ENCODE peak calls at places on chromosome 10, in four cellular contexts. O, Y, X and W are unnamed samples.

GRCh38 chr10:113028393-113029054 is 78.5 kb downstream of the TCF7L2 start:
- DNase-seq in Y (no peak), X (no peak), O (no peak), W (no peak)

GRCh38 chr10:100739516-100740368 is 5.6 kb upstream of the PAX2 start:
- DNase-seq in O (no peak), Y (no peak), X (no peak), W (no peak)

GRCh38 chr10:107144490-107144889 is 20.0 kb downstream of the SORCS1 start:
- DNase-seq in X (no peak), O (no peak), Y (no peak), W (no peak)

GRCh38 chr10:29595636-29596225 is 39.0 kb downstream of the SVIL start:
- DNase-seq in O (no peak), X (no peak), Y (no peak), W (no peak)

GRCh38 chr10:3783721-3784432 is 1.1 kb downstream of the KLF6 start:
- DNase-seq in X (peak; percentile 83), O (no peak), Y (no peak), W (no peak)

GRCh38 chr10:100101526-100102076 is 19.9 kb upstream of the CPN1 start:
- DNase-seq in O (no peak), Y (no peak), X (no peak), W (no peak)

GRCh38 chr10:75967491-75967890 is 536.1 kb downstream of the LRMDA start:
- DNase-seq in O (no peak), X (no peak), Y (no peak), W (no peak)

GRCh38 chr10:51010977-51011376 is 63.3 kb upstream of the PRKG1 start:
- DNase-seq in O (no peak), X (no peak), Y (no peak), W (peak; percentile 13)

GRCh38 chr10:12849351-12850181 is 151.9 kb downstream of the CCDC3 start:
- DNase-seq in Y (no peak), O (no peak), X (no peak), W (no peak)

GRCh38 chr10:60664859-60665258 is 113.4 kb upstream of the CDK1 start:
- DNase-seq in Y (no peak), X (no peak), O (no peak), W (no peak)

GRCh38 chr10:80535671-80536360 is 1.9 kb upstream of the SH2D4B start:
- DNase-seq in O (no peak), Y (no peak), X (peak; percentile 88), W (no peak)

GRCh38 chr10:77927343-77928256 is 1.0 kb upstream of the DLG5 start:
- DNase-seq in Y (no peak), O (no peak), X (no peak), W (no peak)

GRCh38 chr10:28492556-28492955 is 40.4 kb upstream of the WAC start:
- DNase-seq in O (no peak), Y (no peak), X (no peak), W (no peak)

GRCh38 chr10:108673756-108674155 is 1249.6 kb downstream of the XPNPEP1 start:
- DNase-seq in Y (no peak), X (no peak), O (no peak), W (no peak)

GRCh38 chr10:110137142-110137545 is 70.3 kb upstream of the MXI1 start:
- DNase-seq in Y (peak; percentile 24), X (no peak), O (no peak), W (peak; percentile 59)

GRCh38 chr10:29617880-29618340 is 16.9 kb downstream of the SVIL start:
- DNase-seq in Y (no peak), X (no peak), O (no peak), W (no peak)

GRCh38 chr10:49398000-49398861 is 2.3 kb upstream of the DRGX start:
- DNase-seq in Y (no peak), O (no peak), X (peak; percentile 87), W (no peak)

GRCh38 chr10:23095966-23096813 is 811 bp downstream of the MSRB2 start:
- DNase-seq in Y (no peak), X (peak; percentile 84), O (no peak), W (no peak)

GRCh38 chr10:94361161-94361794 is 1.5 kb downstream of the NOC3L start:
- DNase-seq in X (no peak), O (no peak), Y (no peak), W (no peak)

GRCh38 chr10:111297351-111297848 is 220.6 kb downstream of the ADRA2A start:
- DNase-seq in Y (peak; percentile 21), O (no peak), X (no peak), W (no peak)

GRCh38 chr10:96850825-96851224 is 18.7 kb downstream of the LCOR start:
- DNase-seq in O (no peak), Y (no peak), X (no peak), W (peak; percentile 67)

GRCh38 chr10:77513783-77514331 is 123.8 kb downstream of the KCNMA1 start:
- DNase-seq in X (peak; percentile 94), O (peak; percentile 70), Y (no peak), W (peak; percentile 85)

GRCh38 chr10:784759-785538 is 95.5 kb upstream of the DIP2C start:
- DNase-seq in X (peak; percentile 93), O (no peak), Y (peak; percentile 92), W (no peak)

GRCh38 chr10:75191821-75192568 is 18.6 kb upstream of the VDAC2 start:
- DNase-seq in X (no peak), Y (no peak), O (no peak), W (no peak)

GRCh38 chr10:73771722-73772279 is 10.0 kb upstream of the CHCHD1 start:
- DNase-seq in Y (peak; percentile 95), X (peak; percentile 98), O (peak; percentile 42), W (no peak)

GRCh38 chr10:38118072-38118807 is 24.1 kb downstream of the ZNF37A start:
- DNase-seq in Y (no peak), O (no peak), X (no peak), W (no peak)

GRCh38 chr10:571643-572042 is 117.8 kb downstream of the DIP2C start:
- DNase-seq in Y (no peak), X (no peak), O (no peak), W (no peak)

GRCh38 chr10:78891741-78892140 is 177.0 kb upstream of the ZMIZ1 start:
- DNase-seq in X (no peak), Y (peak; percentile 84), O (no peak), W (no peak)

GRCh38 chr10:9010931-9011670 is 956.6 kb downstream of the GATA3 start:
- DNase-seq in O (no peak), X (no peak), Y (no peak), W (no peak)

GRCh38 chr10:102139281-102140110 is 6.7 kb downstream of the PPRC1 start:
- DNase-seq in O (no peak), X (peak; percentile 43), Y (no peak), W (no peak)

GRCh38 chr10:102146971-102147428 is 5.2 kb upstream of the NOLC1 start:
- DNase-seq in X (peak; percentile 72), Y (no peak), O (no peak), W (no peak)

GRCh38 chr10:102140913-102141540 is 8.2 kb downstream of the PPRC1 start:
- DNase-seq in X (peak; percentile 61), O (no peak), Y (no peak), W (no peak)

GRCh38 chr10:102140218-102140617 is 7.4 kb downstream of the PPRC1 start:
- DNase-seq in Y (no peak), O (no peak), X (peak; percentile 47), W (no peak)

DNA sequence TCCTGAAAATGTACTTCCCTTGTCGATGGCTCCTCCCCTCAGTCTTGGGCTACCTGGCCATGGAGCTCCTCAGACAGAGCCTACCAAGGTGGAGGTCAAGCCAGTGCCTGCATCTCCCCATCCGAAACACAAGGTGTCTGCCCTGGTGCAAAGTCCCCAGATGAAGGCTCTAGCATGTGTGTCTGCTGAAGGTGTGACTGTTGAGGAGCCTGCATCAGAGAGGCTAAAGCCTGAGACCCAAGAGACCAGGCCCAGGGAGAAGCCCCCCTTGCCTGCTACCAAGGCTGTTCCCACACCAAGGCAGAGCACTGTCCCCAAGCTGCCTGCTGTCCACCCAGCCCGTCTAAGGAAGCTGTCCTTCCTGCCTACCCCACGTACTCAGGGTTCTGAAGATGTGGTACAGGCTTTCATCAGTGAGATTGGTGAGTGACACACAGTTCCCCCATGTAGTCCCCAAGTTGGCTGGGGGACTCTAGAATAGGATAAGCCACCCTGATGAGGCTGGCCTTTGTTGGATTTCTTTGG is 8.8 kb downstream of the PPRC1 start:
- DNase-seq in O (no peak), X (peak; percentile 49), Y (no peak), W (no peak)
- H3K36me3 ChIP-seq in O (peaks cover 84% of the 10 kb centered on the region), X (peaks cover 20% of the 10 kb centered on the region), Y (peaks cover 57% of the 10 kb centered on the region), W (peaks cover 33% of the 10 kb centered on the region)

DNA sequence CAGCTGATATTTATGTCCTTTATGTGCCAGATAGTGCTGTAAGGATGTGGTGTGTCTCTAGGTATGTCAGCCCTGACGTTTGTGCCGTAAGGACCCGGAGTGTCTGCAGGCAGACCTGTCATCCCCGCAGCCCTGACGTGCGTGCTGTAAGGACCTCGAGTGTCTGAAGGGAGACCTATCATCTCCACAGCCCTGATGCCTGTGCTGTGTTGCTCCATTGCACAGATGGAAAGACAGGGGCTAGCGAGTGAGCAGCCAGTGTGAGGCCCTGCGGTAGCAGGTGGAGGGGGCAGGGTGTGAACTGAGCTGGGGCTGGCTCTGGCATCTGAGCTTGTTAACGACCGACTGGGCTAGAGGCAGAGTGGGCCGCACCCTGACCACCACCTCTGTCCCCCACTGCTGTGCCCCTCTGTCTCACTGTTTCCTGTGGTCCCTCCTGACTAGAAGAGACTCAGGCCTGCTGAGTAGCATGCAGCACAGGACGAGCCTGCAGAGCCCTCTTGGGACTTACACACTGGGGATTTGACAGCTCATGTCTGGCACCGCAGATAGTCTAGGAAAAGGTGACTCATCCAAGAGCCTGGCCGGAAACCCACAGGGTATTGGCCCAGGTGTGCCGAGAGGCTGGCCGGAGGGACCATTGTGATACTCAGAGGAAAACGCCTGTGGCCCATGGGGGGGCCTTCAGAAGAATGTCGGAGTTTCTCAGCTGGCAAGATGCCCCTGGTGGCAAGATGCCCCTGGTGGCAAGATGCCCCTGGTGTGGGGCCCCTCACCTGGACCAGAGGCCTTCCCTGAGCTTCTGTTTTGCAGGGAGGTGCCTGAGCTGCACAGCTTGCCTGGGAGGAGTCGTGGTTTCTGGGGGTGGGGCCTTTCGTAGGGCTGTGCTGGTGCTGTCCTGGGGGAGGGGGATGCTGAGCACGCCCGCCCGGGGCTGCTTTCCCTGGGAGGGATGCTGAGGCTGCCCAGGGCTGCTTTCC is 34.3 kb downstream of the INPP5A start:
- DNase-seq in Y (no peak), X (peak; percentile 82), O (peak; percentile 48), W (peak; percentile 79)
- H3K4me1 ChIP-seq in Y (peaks cover 59% of the 10 kb centered on the region), X (peaks cover 2% of the 10 kb centered on the region), O (peaks cover 35% of the 10 kb centered on the region), W (peaks cover 59% of the 10 kb centered on the region)

GRCh38 chr10:122241836-122242235 is 29.3 kb upstream of the BTBD16 start:
- DNase-seq in O (no peak), Y (no peak), X (no peak), W (no peak)
- H3K36me3 ChIP-seq in O (peaks cover 78% of the 10 kb centered on the region), Y (peaks cover 39% of the 10 kb centered on the region), X (peaks cover 16% of the 10 kb centered on the region), W (peaks cover 14% of the 10 kb centered on the region)

GRCh38 chr10:47092822-47093221 is 181.6 kb downstream of the PTPN20 start:
- DNase-seq in Y (no peak), X (peak; percentile 82), O (no peak), W (no peak)

GRCh38 chr10:47090042-47090441 is 178.8 kb downstream of the PTPN20 start:
- DNase-seq in O (no peak), Y (no peak), X (no peak), W (no peak)

GRCh38 chr10:47088656-47089354 is 177.6 kb downstream of the PTPN20 start:
- DNase-seq in O (no peak), X (no peak), Y (no peak), W (no peak)

GRCh38 chr10:47091421-47091820 is 180.2 kb downstream of the PTPN20 start:
- DNase-seq in X (no peak), O (no peak), Y (no peak), W (no peak)

DNA sequence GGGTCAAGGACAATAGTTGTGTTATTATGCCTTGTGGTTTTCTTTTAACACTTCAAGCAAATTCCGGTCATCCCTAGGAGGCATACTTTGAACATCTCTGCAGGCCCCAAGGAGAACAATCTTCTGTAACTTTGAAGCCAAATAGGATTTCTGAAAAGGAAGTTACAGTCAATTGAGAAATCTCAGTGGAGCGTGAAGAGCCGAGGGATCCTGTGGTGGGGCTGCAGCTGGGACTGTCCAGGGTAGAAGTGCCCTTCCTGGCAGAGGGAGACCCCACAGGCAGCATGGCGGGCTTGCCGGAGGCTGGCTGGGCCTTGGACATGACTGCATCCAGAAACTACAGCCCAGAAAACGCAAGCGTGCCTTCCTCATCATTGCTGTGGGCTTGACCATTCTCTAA is 179.7 kb downstream of the PTPN20 start:
- DNase-seq in O (no peak), Y (no peak), X (no peak), W (no peak)
- H3K4me1 ChIP-seq in O (no peaks in the 10 kb centered on the region), Y (no peaks in the 10 kb centered on the region), X (no peaks in the 10 kb centered on the region), W (no peaks in the 10 kb centered on the region)